ENCODE peak calls at places on chromosome 13, in six cellular contexts. A is prostate gland, R is aorta, F is fibroblast of lung, H is A549, U is body of pancreas. C is an unnamed sample.

GRCh38 chr13:72726721-72727416 is 560 bp downstream of the MZT1 start:
- DNase-seq in F (peak), H (peak), U (peak), A (no peak), R (peak), C (peak)

GRCh38 chr13:26941345-26942174 is 181.0 kb upstream of the GPR12 start:
- DNase-seq in F (peak), U (no peak), A (no peak), R (no peak), H (no peak), C (no peak)

GRCh38 chr13:89746554-89746953 is 1600.9 kb upstream of the MIR17HG start:
- DNase-seq in U (no peak), H (no peak), R (no peak), A (no peak), F (no peak), C (no peak)

GRCh38 chr13:113974304-113975281 is 717 bp upstream of the C13orf46 start:
- DNase-seq in H (no peak), U (no peak), R (peak), F (no peak), A (no peak), C (no peak)

GRCh38 chr13:107289540-107289939 is 721.6 kb upstream of the ARGLU1 start:
- DNase-seq in F (no peak), R (no peak), A (no peak), H (no peak), U (no peak), C (no peak)

GRCh38 chr13:30346159-30346788 is 38.9 kb upstream of the KATNAL1 start:
- DNase-seq in A (no peak), H (no peak), F (no peak), R (no peak), U (no peak), C (no peak)

GRCh38 chr13:91930687-91931086 is 532.3 kb downstream of the GPC5 start:
- DNase-seq in F (no peak), U (no peak), A (no peak), H (no peak), R (no peak), C (no peak)

GRCh38 chr13:109146912-109147624 is 517.7 kb downstream of the MYO16 start:
- DNase-seq in F (peak), H (peak), R (no peak), A (no peak), U (no peak), C (no peak)

GRCh38 chr13:31905896-31906295 is 125.7 kb upstream of the FRY start:
- DNase-seq in F (no peak), U (no peak), H (no peak), A (no peak), R (no peak), C (no peak)

GRCh38 chr13:20566424-20566916 is 487 bp upstream of the IFT88 start:
- DNase-seq in F (peak), R (no peak), U (no peak), H (peak), A (peak), C (peak)

GRCh38 chr13:42363941-42364612 is 92.1 kb downstream of the AKAP11 start:
- DNase-seq in F (peak), U (no peak), A (no peak), H (peak), R (no peak), C (no peak)
- H3K27ac ChIP-seq in F (no peak), U (no peak), A (no peak), H (no peak), R (no peak), C (no peak)

DNA sequence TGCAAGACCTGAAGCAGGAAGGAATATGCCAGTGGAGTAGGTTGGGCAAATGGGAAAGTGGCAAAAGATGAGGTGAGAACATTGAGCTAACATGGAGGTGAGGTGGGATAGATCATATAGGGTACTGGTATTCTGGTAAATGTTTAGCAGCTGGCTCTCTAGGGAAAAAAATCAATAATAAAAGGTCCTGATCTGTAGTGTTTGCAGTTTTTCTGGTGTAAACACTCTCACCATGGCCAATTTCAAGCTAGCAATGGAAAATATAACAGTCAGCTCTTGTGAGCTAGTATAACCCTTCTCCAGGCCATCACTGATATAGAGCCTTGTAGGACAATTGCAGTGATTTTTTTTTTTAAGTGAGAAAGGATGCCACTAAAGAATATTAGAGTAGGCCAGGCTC is 31.3 kb downstream of the RFC3 start:
- DNase-seq in U (no peak), R (no peak), A (no peak), H (no peak), F (no peak), C (no peak)
- H3K27ac ChIP-seq in U (no peak), R (no peak), A (no peak), H (no peak), F (no peak), C (no peak)

GRCh38 chr13:110263906-110264305 is 43.1 kb downstream of the COL4A1 start:
- DNase-seq in F (no peak), R (no peak), A (no peak), U (no peak), H (no peak), C (no peak)
- H3K27ac ChIP-seq in F (peak), R (no peak), A (peak), U (no peak), H (peak), C (no peak)

GRCh38 chr13:45257638-45258338 is 56.9 kb upstream of the KCTD4 start:
- DNase-seq in U (no peak), H (no peak), F (no peak), R (no peak), A (no peak), C (no peak)
- H3K27ac ChIP-seq in U (no peak), H (peak), F (no peak), R (no peak), A (no peak), C (no peak)

GRCh38 chr13:110697842-110698241 is 8.1 kb downstream of the CARS2 start:
- DNase-seq in A (no peak), H (no peak), F (no peak), U (no peak), R (no peak), C (no peak)

GRCh38 chr13:110702089-110702488 is 3.8 kb downstream of the CARS2 start:
- DNase-seq in A (no peak), U (no peak), H (no peak), F (no peak), R (no peak), C (no peak)

GRCh38 chr13:110698689-110699088 is 7.2 kb downstream of the CARS2 start:
- DNase-seq in R (no peak), U (no peak), A (no peak), H (no peak), F (no peak), C (no peak)

GRCh38 chr13:110700186-110700585 is 5.7 kb downstream of the CARS2 start:
- DNase-seq in H (no peak), F (no peak), U (no peak), R (no peak), A (no peak), C (no peak)

DNA sequence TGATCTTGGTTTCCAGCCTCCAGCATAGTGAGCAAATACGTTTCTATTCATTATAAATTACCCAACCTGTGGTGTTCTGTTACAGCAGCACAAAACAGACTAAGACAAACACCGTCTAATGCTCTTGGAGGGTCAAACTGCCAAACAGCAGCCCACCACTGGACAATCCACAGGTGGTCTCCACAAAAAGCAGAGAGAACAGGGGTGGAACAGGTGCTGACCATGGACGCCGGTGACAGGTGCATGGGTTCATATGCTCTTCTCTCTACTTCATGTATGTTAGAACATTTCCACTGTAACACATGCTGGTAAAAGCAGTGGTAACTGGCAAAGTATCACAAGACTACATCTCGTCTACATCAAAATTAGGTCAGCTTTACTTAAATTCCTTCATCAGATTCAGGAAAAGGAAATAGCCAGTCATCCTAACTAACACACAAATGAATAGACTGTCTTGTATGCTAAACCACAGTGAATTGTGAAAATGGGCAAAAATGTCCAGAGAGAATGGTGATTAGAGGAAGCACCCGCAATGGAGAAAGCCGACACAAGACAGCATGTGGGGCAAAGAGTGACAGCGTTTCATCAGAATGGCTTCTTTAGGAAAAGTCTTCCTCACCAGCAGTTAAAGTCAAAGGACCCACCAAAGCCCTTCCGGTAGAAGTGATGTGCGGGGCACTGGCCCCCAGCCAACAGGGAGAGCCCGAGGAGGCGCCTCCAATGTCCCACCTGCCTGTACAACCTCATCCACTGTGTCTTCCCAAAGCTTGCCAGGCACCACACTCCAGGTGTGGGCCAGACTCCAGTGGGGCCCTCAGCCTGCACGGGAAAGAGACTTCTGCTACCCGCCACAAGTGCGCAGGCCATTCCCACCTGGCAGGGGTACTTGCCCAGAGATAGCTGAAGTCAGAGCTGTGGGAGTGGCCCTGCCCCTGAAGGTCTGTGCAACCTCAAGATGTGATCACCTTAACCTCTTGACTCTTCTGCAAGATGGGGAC is 6.5 kb downstream of the CARS2 start:
- DNase-seq in F (no peak), U (no peak), R (no peak), A (no peak), H (no peak), C (no peak)
- H3K27ac ChIP-seq in F (no peak), U (no peak), R (no peak), A (no peak), H (no peak), C (no peak)